ENCODE peak calls at places on chromosome 11, in seven cellular contexts. X is NCI-H1105 treated with DMSO at 0.1 percent for 48 hours; L is Ammon's horn; I is endodermal cell; D is right lobe of liver; Q is NCI-H1092 treated with DMSO at 0.1 percent for 48 hours; F is activated CD4-positive, CD25-positive, alpha-beta regulatory T cell. Y is an unnamed sample.

GRCh38 chr11:18312663-18313420 is 9.1 kb downstream of the HPS5 start:
- DNase-seq in X (no peak), L (no peak), I (no peak), D (no peak), Q (no peak), F (no peak), Y (no peak)

GRCh38 chr11:14700593-14700992 is 57.0 kb downstream of the PDE3B start:
- DNase-seq in X (no peak), L (no peak), I (no peak), D (no peak), Q (no peak), F (no peak), Y (no peak)

GRCh38 chr11:119903821-119904220 is 174.8 kb upstream of the NECTIN1 start:
- DNase-seq in X (no peak), L (no peak), I (no peak), D (no peak), Q (no peak), F (no peak), Y (no peak)

GRCh38 chr11:102798012-102798746 is at the start of gene MMP1:
- DNase-seq in X (no peak), L (no peak), I (no peak), D (no peak), Q (no peak), F (no peak), Y (no peak)

GRCh38 chr11:12581923-12582322 is 92.3 kb upstream of the TEAD1 start:
- DNase-seq in X (peak; percentile 59), L (no peak), I (peak; percentile 58), D (no peak), Q (no peak), F (no peak), Y (no peak)

GRCh38 chr11:66130978-66131377 is 60.9 kb downstream of the PACS1 start:
- DNase-seq in X (no peak), L (no peak), I (no peak), D (no peak), Q (no peak), F (no peak), Y (no peak)

GRCh38 chr11:29914203-29914930 is 102.5 kb downstream of the KCNA4 start:
- DNase-seq in X (no peak), L (peak; percentile 16), I (no peak), D (no peak), Q (no peak), F (no peak), Y (no peak)

GRCh38 chr11:69352715-69353325 is 58.9 kb downstream of the MYEOV start:
- DNase-seq in X (peak; percentile 50), L (peak; percentile 22), I (peak; percentile 46), D (no peak), Q (peak; percentile 33), F (no peak), Y (no peak)

GRCh38 chr11:20739004-20739612 is 69.7 kb downstream of the NELL1 start:
- DNase-seq in X (no peak), L (no peak), I (peak; percentile 57), D (no peak), Q (peak; percentile 68), F (no peak), Y (no peak)

GRCh38 chr11:115699733-115700132 is 195.5 kb upstream of the CADM1 start:
- DNase-seq in X (peak; percentile 30), L (peak; percentile 63), I (no peak), D (no peak), Q (no peak), F (no peak), Y (no peak)

GRCh38 chr11:18581825-18582224 is 6.7 kb downstream of the UEVLD start:
- DNase-seq in X (no peak), L (no peak), I (no peak), D (no peak), Q (no peak), F (no peak), Y (no peak)

GRCh38 chr11:7673724-7674434 is 579 bp upstream of the CYB5R2 start:
- DNase-seq in X (peak; percentile 39), L (no peak), I (peak; percentile 93), D (no peak), Q (no peak), F (no peak), Y (peak; percentile 53)

GRCh38 chr11:74460481-74461154 is 6.7 kb downstream of the KCNE3 start:
- DNase-seq in X (no peak), L (peak; percentile 65), I (no peak), D (no peak), Q (no peak), F (no peak), Y (no peak)

GRCh38 chr11:68038718-68039525 is at the start of gene TCIRG1:
- DNase-seq in X (no peak), L (peak; percentile 71), I (peak; percentile 92), D (peak; percentile 93), Q (no peak), F (no peak), Y (peak; percentile 93)

GRCh38 chr11:75562048-75562835 is at the start of gene SERPINH1:
- DNase-seq in X (peak; percentile 81), L (peak; percentile 84), I (peak; percentile 94), D (peak; percentile 85), Q (peak; percentile 78), F (peak; percentile 32), Y (peak; percentile 90)

GRCh38 chr11:30585067-30585891 is 874 bp downstream of the MPPED2 start:
- DNase-seq in X (peak; percentile 17), L (no peak), I (peak; percentile 81), D (peak; percentile 41), Q (no peak), F (no peak), Y (peak; percentile 62)

GRCh38 chr11:10657308-10658271 is 36.0 kb downstream of the IRAG1 start:
- DNase-seq in X (no peak), L (no peak), I (no peak), D (no peak), Q (no peak), F (no peak), Y (no peak)

GRCh38 chr11:115298613-115299012 is 205.6 kb downstream of the CADM1 start:
- DNase-seq in X (peak; percentile 56), L (no peak), I (no peak), D (no peak), Q (peak; percentile 45), F (no peak), Y (no peak)

GRCh38 chr11:123525511-123525918 is 95.4 kb downstream of the GRAMD1B start:
- DNase-seq in X (no peak), L (peak; percentile 64), I (no peak), D (no peak), Q (peak; percentile 18), F (no peak), Y (no peak)

GRCh38 chr11:109993786-109994185 is 99.4 kb upstream of the ZC3H12C start:
- DNase-seq in X (no peak), L (no peak), I (no peak), D (no peak), Q (no peak), F (no peak), Y (no peak)

GRCh38 chr11:64391839-64392238 is 32.9 kb downstream of the RPS6KA4 start:
- DNase-seq in X (no peak), L (no peak), I (no peak), D (no peak), Q (no peak), F (no peak), Y (no peak)

GRCh38 chr11:118592616-118593367 is 14.6 kb upstream of the PHLDB1 start:
- DNase-seq in X (no peak), L (peak; percentile 56), I (no peak), D (no peak), Q (no peak), F (no peak), Y (no peak)

GRCh38 chr11:130513132-130513531 is 64.7 kb downstream of the ADAMTS15 start:
- DNase-seq in X (peak; percentile 44), L (peak; percentile 28), I (no peak), D (no peak), Q (peak; percentile 14), F (no peak), Y (peak; percentile 80)

GRCh38 chr11:36500315-36500721 is 9.8 kb downstream of the TRAF6 start:
- DNase-seq in X (no peak), L (peak; percentile 40), I (no peak), D (no peak), Q (no peak), F (no peak), Y (no peak)

GRCh38 chr11:33802414-33802950 is 28.2 kb upstream of the FBXO3 start:
- DNase-seq in X (peak; percentile 89), L (peak; percentile 74), I (peak; percentile 95), D (peak; percentile 39), Q (peak; percentile 86), F (no peak), Y (peak; percentile 56)

GRCh38 chr11:105106140-105106539 is 33.4 kb downstream of the CARD18 start:
- DNase-seq in X (no peak), L (no peak), I (no peak), D (no peak), Q (no peak), F (no peak), Y (no peak)

GRCh38 chr11:117875397-117876048 is 935 bp downstream of the FXYD6 start:
- DNase-seq in X (peak; percentile 84), L (no peak), I (no peak), D (no peak), Q (peak; percentile 78), F (no peak), Y (no peak)

GRCh38 chr11:46290598-46291309 is 13.3 kb downstream of the CREB3L1 start:
- DNase-seq in X (peak; percentile 3), L (no peak), I (peak; percentile 94), D (no peak), Q (no peak), F (no peak), Y (peak; percentile 86)

GRCh38 chr11:2507945-2508749 is 63.3 kb downstream of the KCNQ1 start:
- DNase-seq in X (no peak), L (no peak), I (no peak), D (no peak), Q (no peak), F (no peak), Y (peak; percentile 26)

GRCh38 chr11:118241191-118242098 is 10.7 kb downstream of the MPZL3 start:
- DNase-seq in X (no peak), L (peak; percentile 50), I (no peak), D (no peak), Q (no peak), F (no peak), Y (no peak)